ENCODE peak calls at places on chromosomes 11 and 22, in four cellular contexts. One of them, this sample, is unnamed.

GRCh38 chr11:13073119-13073981 is 64.2 kb downstream of the RASSF10 start:
- DNase-seq in GM12878: peak; percentile 23
- DNase-seq in HepG2: peak; percentile 31
- DNase-seq in SK-N-SH: no peak
- DNase-seq in this sample: peak; percentile 91

GRCh38 chr11:128687321-128687720 is 6.6 kb upstream of the FLI1 start:
- DNase-seq in HepG2: no peak
- DNase-seq in SK-N-SH: peak; percentile 58
- DNase-seq in GM12878: no peak
- DNase-seq in this sample: no peak

GRCh38 chr22:46763051-46763705 is 728 bp downstream of the TBC1D22A start:
- DNase-seq in HepG2: no peak
- DNase-seq in SK-N-SH: peak; percentile 52
- DNase-seq in GM12878: no peak
- DNase-seq in this sample: no peak

GRCh38 chr22:31692186-31692886 is 30.3 kb upstream of the PISD start:
- DNase-seq in GM12878: no peak
- DNase-seq in HepG2: no peak
- DNase-seq in SK-N-SH: no peak
- DNase-seq in this sample: no peak

GRCh38 chr11:34466802-34467488 is 28.2 kb downstream of the CAT start:
- DNase-seq in GM12878: no peak
- DNase-seq in HepG2: no peak
- DNase-seq in SK-N-SH: no peak
- DNase-seq in this sample: no peak

GRCh38 chr11:43992834-43993637 is 50.6 kb downstream of the C11orf96 start:
- DNase-seq in SK-N-SH: no peak
- DNase-seq in GM12878: no peak
- DNase-seq in HepG2: no peak
- DNase-seq in this sample: no peak

GRCh38 chr11:69166186-69167115 is 10.7 kb downstream of the SMIM38 start:
- DNase-seq in HepG2: peak; percentile 50
- DNase-seq in GM12878: peak; percentile 75
- DNase-seq in SK-N-SH: peak; percentile 46
- DNase-seq in this sample: peak; percentile 72

GRCh38 chr11:57567210-57567511 is 311 bp downstream of the UBE2L6 start:
- DNase-seq in HepG2: no peak
- DNase-seq in GM12878: no peak
- DNase-seq in SK-N-SH: no peak
- DNase-seq in this sample: no peak

GRCh38 chr11:120306519-120307242 is 18.4 kb upstream of the TLCD5 start:
- DNase-seq in GM12878: no peak
- DNase-seq in HepG2: no peak
- DNase-seq in SK-N-SH: no peak
- DNase-seq in this sample: peak; percentile 31

GRCh38 chr11:12185914-12186313 is 75.5 kb downstream of the MICAL2 start:
- DNase-seq in SK-N-SH: peak; percentile 31
- DNase-seq in GM12878: no peak
- DNase-seq in HepG2: no peak
- DNase-seq in this sample: no peak

GRCh38 chr11:92296138-92296515 is 71.5 kb downstream of the FAT3 start:
- DNase-seq in HepG2: no peak
- DNase-seq in SK-N-SH: no peak
- DNase-seq in GM12878: no peak
- DNase-seq in this sample: peak; percentile 24

GRCh38 chr11:126720539-126721235 is 279.9 kb downstream of the KIRREL3 start:
- DNase-seq in GM12878: no peak
- DNase-seq in SK-N-SH: no peak
- DNase-seq in HepG2: no peak
- DNase-seq in this sample: no peak

GRCh38 chr22:41285441-41285819 is 557 bp downstream of the RANGAP1 start:
- DNase-seq in SK-N-SH: peak; percentile 64
- DNase-seq in GM12878: no peak
- DNase-seq in HepG2: peak; percentile 56
- DNase-seq in this sample: peak; percentile 61

GRCh38 chr11:14370496-14370895 is 11.5 kb upstream of the RRAS2 start:
- DNase-seq in SK-N-SH: no peak
- DNase-seq in GM12878: no peak
- DNase-seq in HepG2: no peak
- DNase-seq in this sample: no peak

GRCh38 chr11:71425851-71426250 is 22.3 kb downstream of the DHCR7 start:
- DNase-seq in SK-N-SH: no peak
- DNase-seq in HepG2: no peak
- DNase-seq in GM12878: no peak
- DNase-seq in this sample: no peak

GRCh38 chr11:30314625-30315024 is 8.3 kb upstream of the ARL14EP start:
- DNase-seq in HepG2: no peak
- DNase-seq in SK-N-SH: no peak
- DNase-seq in GM12878: no peak
- DNase-seq in this sample: no peak

GRCh38 chr11:2726964-2727363 is 27.2 kb upstream of the KCNQ1OT1 start:
- DNase-seq in SK-N-SH: no peak
- DNase-seq in GM12878: no peak
- DNase-seq in HepG2: no peak
- DNase-seq in this sample: no peak

GRCh38 chr11:75450826-75451783 is 18.1 kb upstream of the KLHL35 start:
- DNase-seq in GM12878: no peak
- DNase-seq in SK-N-SH: peak; percentile 68
- DNase-seq in HepG2: no peak
- DNase-seq in this sample: no peak

GRCh38 chr11:122189259-122189658 is 73.2 kb upstream of the BLID start:
- DNase-seq in HepG2: no peak
- DNase-seq in GM12878: no peak
- DNase-seq in SK-N-SH: no peak
- DNase-seq in this sample: peak; percentile 82

GRCh38 chr22:39808087-39808486 is 85.5 kb downstream of the ENTHD1 start:
- DNase-seq in GM12878: no peak
- DNase-seq in SK-N-SH: peak; percentile 4
- DNase-seq in HepG2: peak; percentile 30
- DNase-seq in this sample: peak; percentile 5

GRCh38 chr22:37276771-37277170 is 5.5 kb upstream of the CYTH4 start:
- DNase-seq in HepG2: no peak
- DNase-seq in GM12878: no peak
- DNase-seq in SK-N-SH: no peak
- DNase-seq in this sample: no peak

GRCh38 chr11:2165571-2165970 is 4.6 kb upstream of the INS start:
- DNase-seq in GM12878: no peak
- DNase-seq in SK-N-SH: no peak
- DNase-seq in HepG2: no peak
- DNase-seq in this sample: no peak

GRCh38 chr11:121870202-121871045 is 245.6 kb downstream of the BLID start:
- DNase-seq in SK-N-SH: no peak
- DNase-seq in HepG2: peak; percentile 4
- DNase-seq in GM12878: no peak
- DNase-seq in this sample: no peak

DNA sequence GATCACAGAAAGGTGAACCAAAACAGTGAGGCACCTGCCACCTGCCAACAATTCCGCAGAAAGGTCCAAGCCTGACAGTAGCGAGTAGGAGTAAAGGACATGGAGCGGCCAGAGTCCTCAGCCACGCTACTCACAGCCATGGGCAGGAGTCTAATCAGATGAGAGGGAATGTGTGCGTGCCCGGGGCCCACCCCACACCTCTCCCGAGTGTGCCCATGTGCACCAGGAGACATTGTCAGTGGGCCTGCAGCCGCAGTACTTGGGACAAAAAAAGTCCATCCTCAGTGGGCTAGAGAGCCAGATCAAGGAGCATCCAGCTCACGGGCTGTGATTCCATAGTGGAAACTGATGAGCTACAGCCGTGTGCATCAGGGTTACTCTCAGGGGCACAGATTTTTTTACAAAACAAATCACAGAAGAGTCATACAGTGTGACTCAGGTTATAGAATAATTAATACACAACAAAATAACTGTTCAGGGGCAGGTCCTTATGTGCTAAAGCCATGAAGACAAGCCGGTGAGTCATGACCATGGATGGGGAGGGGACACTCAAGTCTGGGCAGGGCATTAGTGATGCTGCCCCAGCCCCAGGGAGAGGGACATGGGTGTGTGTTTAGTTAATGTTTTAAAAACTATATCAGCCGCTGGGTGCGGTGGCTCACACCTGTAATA is 12.0 kb downstream of the SART1 start:
- DNase-seq in HepG2: no peak
- DNase-seq in GM12878: no peak
- DNase-seq in SK-N-SH: no peak
- DNase-seq in this sample: no peak
- TF ChIP-seq PBX3 in HepG2: no peak
- TF ChIP-seq PBX3 in GM12878: no peak
- TF ChIP-seq PBX3 in SK-N-SH: no peak
- TF ChIP-seq PBX3 in this sample: no peak

DNA sequence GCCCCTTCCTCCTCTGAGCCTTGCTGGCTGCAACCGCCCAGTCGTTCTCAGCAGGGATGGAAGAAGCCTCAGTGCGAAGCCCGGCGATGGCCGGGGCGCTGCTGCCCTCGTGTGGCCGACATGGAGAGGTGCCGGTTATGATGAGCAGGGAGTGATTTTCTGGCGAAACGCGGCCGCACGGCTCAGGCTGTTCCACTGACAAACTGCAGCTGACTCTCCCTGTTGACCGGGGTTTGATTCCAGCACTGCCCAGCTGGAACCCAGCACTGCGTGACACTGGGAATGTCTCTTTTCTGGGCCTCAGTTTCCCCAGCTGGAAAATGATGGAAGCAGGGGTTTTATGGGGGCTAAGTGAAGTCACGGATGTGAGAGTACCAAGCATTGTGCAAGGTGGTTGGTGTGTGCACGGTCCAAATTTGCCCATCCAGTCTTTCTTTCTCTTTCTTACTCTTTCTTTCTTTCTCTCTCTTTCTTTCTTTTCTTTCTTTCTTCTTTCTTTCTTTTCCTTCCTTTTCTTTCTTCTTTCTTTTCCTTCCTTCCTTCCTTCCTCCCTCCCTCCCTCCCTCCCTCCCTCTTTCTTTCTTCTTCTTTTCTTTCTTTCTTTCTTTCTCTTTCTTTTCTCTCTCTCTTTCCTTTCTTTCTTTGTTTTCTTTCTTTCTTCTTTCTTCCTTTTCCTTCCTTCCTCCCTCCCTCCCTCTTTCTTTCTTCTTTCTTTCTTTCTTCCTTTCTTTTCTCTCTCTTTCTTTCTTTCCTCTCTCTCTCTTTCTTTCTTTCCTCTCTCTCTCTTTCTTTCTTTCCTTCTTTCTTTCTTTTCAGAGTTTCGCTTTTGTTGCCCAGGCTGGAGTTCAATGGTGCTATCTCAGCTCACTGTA is 25.8 kb upstream of the MPPED1 start:
- DNase-seq in SK-N-SH: peak; percentile 80
- DNase-seq in HepG2: peak; percentile 48
- DNase-seq in GM12878: no peak
- DNase-seq in this sample: peak; percentile 69
- TF ChIP-seq PBX3 in SK-N-SH: no peak
- TF ChIP-seq PBX3 in HepG2: no peak
- TF ChIP-seq PBX3 in GM12878: no peak
- TF ChIP-seq PBX3 in this sample: no peak

DNA sequence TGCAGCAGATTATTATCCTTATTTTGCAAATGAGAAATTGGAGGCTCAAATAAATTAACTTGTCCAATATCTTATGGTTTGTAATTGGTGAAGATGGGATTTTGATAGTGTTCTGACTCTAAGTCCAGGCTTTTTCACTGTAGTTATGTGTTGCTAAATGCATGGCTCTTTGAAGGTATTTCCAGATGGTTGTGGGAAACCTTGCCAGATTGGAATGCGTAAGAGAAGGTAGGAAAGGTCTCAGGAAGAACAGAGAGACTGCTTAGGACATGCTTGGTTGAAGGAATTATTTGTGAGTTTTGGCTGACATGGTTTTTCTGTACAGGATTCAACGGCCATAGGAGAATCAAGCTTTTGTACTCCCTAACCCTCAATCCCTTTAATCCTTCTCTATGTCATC is 108.6 kb downstream of the STIM1 start:
- DNase-seq in GM12878: no peak
- DNase-seq in HepG2: no peak
- DNase-seq in SK-N-SH: no peak
- DNase-seq in this sample: no peak
- TF ChIP-seq PBX3 in GM12878: no peak
- TF ChIP-seq PBX3 in HepG2: no peak
- TF ChIP-seq PBX3 in SK-N-SH: no peak
- TF ChIP-seq PBX3 in this sample: no peak

DNA sequence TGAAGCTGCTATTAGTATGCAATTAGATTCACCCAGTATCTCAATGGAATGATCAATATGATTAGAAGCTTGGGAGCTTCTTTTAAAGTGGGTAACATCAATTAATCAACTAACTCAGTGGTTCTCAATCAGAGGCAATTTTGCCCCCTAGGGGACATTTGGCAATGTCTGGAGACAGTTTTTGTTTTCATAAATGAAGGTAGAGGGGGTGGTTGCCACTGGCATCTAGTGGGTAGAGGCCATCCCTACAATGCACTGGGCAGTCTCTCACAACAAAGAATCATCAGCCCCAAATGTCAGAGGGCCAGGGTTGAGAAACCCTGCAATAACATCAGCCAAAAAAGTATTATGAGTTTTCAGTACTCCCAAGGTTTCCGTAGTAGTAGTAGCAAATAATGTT is 5.9 kb upstream of the AMOTL1 start:
- DNase-seq in GM12878: no peak
- DNase-seq in SK-N-SH: no peak
- DNase-seq in HepG2: no peak
- DNase-seq in this sample: no peak
- TF ChIP-seq PBX3 in GM12878: no peak
- TF ChIP-seq PBX3 in SK-N-SH: no peak
- TF ChIP-seq PBX3 in HepG2: no peak
- TF ChIP-seq PBX3 in this sample: no peak

GRCh38 chr11:116825434-116825833 is 2.3 kb upstream of the APOA4 start:
- DNase-seq in HepG2: peak; percentile 69
- DNase-seq in GM12878: no peak
- DNase-seq in SK-N-SH: no peak
- DNase-seq in this sample: no peak

GRCh38 chr11:116826751-116827431 is 2.8 kb upstream of the APOC3 start:
- DNase-seq in HepG2: peak; percentile 85
- DNase-seq in SK-N-SH: no peak
- DNase-seq in GM12878: no peak
- DNase-seq in this sample: no peak

GRCh38 chr11:116828632-116829524 is 829 bp upstream of the APOC3 start:
- DNase-seq in GM12878: no peak
- DNase-seq in SK-N-SH: peak; percentile 76
- DNase-seq in HepG2: peak; percentile 90
- DNase-seq in this sample: no peak

GRCh38 chr11:116825854-116826750 is 3.0 kb upstream of the APOA4 start:
- DNase-seq in GM12878: no peak
- DNase-seq in HepG2: no peak
- DNase-seq in SK-N-SH: no peak
- DNase-seq in this sample: no peak

DNA sequence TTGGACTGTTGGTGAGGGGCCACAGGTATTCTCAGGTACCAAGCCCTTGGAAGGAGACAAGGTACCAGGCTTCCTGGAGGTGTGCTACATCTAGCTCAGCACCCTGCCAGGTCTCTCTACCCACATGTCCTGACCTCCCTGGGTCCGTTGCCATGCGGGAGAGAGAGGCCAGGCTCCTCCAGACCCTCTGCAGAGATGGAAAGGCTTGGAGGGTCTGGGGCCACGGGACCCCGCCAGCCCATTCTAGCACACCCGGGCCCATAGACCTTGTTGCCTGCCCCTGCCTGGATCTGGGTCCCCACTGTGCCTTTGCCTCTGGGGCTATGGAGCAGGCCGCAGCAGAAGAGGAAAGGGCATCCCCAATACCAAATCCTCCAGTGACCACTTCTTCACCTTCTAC is 2.2 kb upstream of the APOC3 start:
- DNase-seq in HepG2: no peak
- DNase-seq in GM12878: no peak
- DNase-seq in SK-N-SH: no peak
- DNase-seq in this sample: no peak
- TF ChIP-seq PBX3 in HepG2: no peak
- TF ChIP-seq PBX3 in GM12878: no peak
- TF ChIP-seq PBX3 in SK-N-SH: no peak
- TF ChIP-seq PBX3 in this sample: no peak

This sample was measured in A549.